ENCODE peak calls at places on chromosomes 2 and 18, in seven cellular contexts. One of them, this sample, is unnamed.

GRCh38 chr2:206984206-206984605 is 44.9 kb downstream of the CPO start:
- DNase-seq in foreskin fibroblast: peak
- DNase-seq in heart right ventricle: no peak
- DNase-seq in AG09319: no peak
- DNase-seq in DMS 273 treated with DMSO at 0.1 percent for 48 hours: no peak
- DNase-seq in HTR-8/SVneo: no peak
- DNase-seq in psoas muscle: no peak
- DNase-seq in this sample: peak

GRCh38 chr2:28717339-28717758 is 34.3 kb upstream of the PPP1CB start:
- DNase-seq in foreskin fibroblast: peak
- DNase-seq in heart right ventricle: peak
- DNase-seq in AG09319: no peak
- DNase-seq in DMS 273 treated with DMSO at 0.1 percent for 48 hours: no peak
- DNase-seq in HTR-8/SVneo: peak
- DNase-seq in psoas muscle: peak
- DNase-seq in this sample: peak

GRCh38 chr18:68725341-68725740 is 10.4 kb upstream of the TMX3 start:
- DNase-seq in foreskin fibroblast: no peak
- DNase-seq in heart right ventricle: no peak
- DNase-seq in AG09319: no peak
- DNase-seq in DMS 273 treated with DMSO at 0.1 percent for 48 hours: no peak
- DNase-seq in HTR-8/SVneo: no peak
- DNase-seq in psoas muscle: no peak
- DNase-seq in this sample: no peak

GRCh38 chr2:235480614-235481013 is 13.2 kb upstream of the AGAP1 start:
- DNase-seq in foreskin fibroblast: no peak
- DNase-seq in heart right ventricle: no peak
- DNase-seq in AG09319: no peak
- DNase-seq in DMS 273 treated with DMSO at 0.1 percent for 48 hours: no peak
- DNase-seq in HTR-8/SVneo: no peak
- DNase-seq in psoas muscle: no peak
- DNase-seq in this sample: no peak

GRCh38 chr18:8368490-8369217 is 240.6 kb upstream of the RAB12 start:
- DNase-seq in foreskin fibroblast: no peak
- DNase-seq in heart right ventricle: no peak
- DNase-seq in AG09319: no peak
- DNase-seq in DMS 273 treated with DMSO at 0.1 percent for 48 hours: no peak
- DNase-seq in HTR-8/SVneo: no peak
- DNase-seq in psoas muscle: no peak
- DNase-seq in this sample: no peak

GRCh38 chr2:3958969-3959368 is 255.6 kb downstream of the DCDC2C start:
- DNase-seq in foreskin fibroblast: no peak
- DNase-seq in heart right ventricle: no peak
- DNase-seq in AG09319: no peak
- DNase-seq in DMS 273 treated with DMSO at 0.1 percent for 48 hours: no peak
- DNase-seq in HTR-8/SVneo: no peak
- DNase-seq in psoas muscle: no peak
- DNase-seq in this sample: no peak

GRCh38 chr2:43340945-43341356 is 114.5 kb upstream of the ZFP36L2 start:
- DNase-seq in foreskin fibroblast: peak
- DNase-seq in heart right ventricle: no peak
- DNase-seq in AG09319: no peak
- DNase-seq in DMS 273 treated with DMSO at 0.1 percent for 48 hours: no peak
- DNase-seq in HTR-8/SVneo: peak
- DNase-seq in psoas muscle: no peak
- DNase-seq in this sample: peak

GRCh38 chr2:86042256-86043168 is 63.2 kb downstream of the POLR1A start:
- DNase-seq in foreskin fibroblast: no peak
- DNase-seq in heart right ventricle: no peak
- DNase-seq in AG09319: no peak
- DNase-seq in DMS 273 treated with DMSO at 0.1 percent for 48 hours: no peak
- DNase-seq in HTR-8/SVneo: no peak
- DNase-seq in psoas muscle: no peak
- DNase-seq in this sample: no peak

GRCh38 chr2:28047698-28048097 is 157.2 kb downstream of the BABAM2 start:
- DNase-seq in foreskin fibroblast: peak
- DNase-seq in heart right ventricle: no peak
- DNase-seq in AG09319: peak
- DNase-seq in DMS 273 treated with DMSO at 0.1 percent for 48 hours: no peak
- DNase-seq in HTR-8/SVneo: peak
- DNase-seq in psoas muscle: no peak
- DNase-seq in this sample: peak

GRCh38 chr18:76875390-76876330 is 53.3 kb downstream of the ZNF236 start:
- DNase-seq in foreskin fibroblast: peak
- DNase-seq in heart right ventricle: peak
- DNase-seq in AG09319: no peak
- DNase-seq in DMS 273 treated with DMSO at 0.1 percent for 48 hours: no peak
- DNase-seq in HTR-8/SVneo: no peak
- DNase-seq in psoas muscle: peak
- DNase-seq in this sample: peak

GRCh38 chr18:8656226-8656625 is 47.0 kb downstream of the RAB12 start:
- DNase-seq in foreskin fibroblast: no peak
- DNase-seq in heart right ventricle: no peak
- DNase-seq in AG09319: no peak
- DNase-seq in DMS 273 treated with DMSO at 0.1 percent for 48 hours: peak
- DNase-seq in HTR-8/SVneo: no peak
- DNase-seq in psoas muscle: no peak
- DNase-seq in this sample: no peak

GRCh38 chr2:46023165-46023854 is 273.9 kb upstream of the EPAS1 start:
- DNase-seq in foreskin fibroblast: no peak
- DNase-seq in heart right ventricle: no peak
- DNase-seq in AG09319: no peak
- DNase-seq in DMS 273 treated with DMSO at 0.1 percent for 48 hours: no peak
- DNase-seq in HTR-8/SVneo: no peak
- DNase-seq in psoas muscle: no peak
- DNase-seq in this sample: no peak

GRCh38 chr2:106789185-106789584 is 96.8 kb downstream of the ST6GAL2 start:
- DNase-seq in foreskin fibroblast: no peak
- DNase-seq in heart right ventricle: no peak
- DNase-seq in AG09319: no peak
- DNase-seq in DMS 273 treated with DMSO at 0.1 percent for 48 hours: no peak
- DNase-seq in HTR-8/SVneo: no peak
- DNase-seq in psoas muscle: no peak
- DNase-seq in this sample: no peak

GRCh38 chr18:48825101-48825745 is 125.5 kb downstream of the SMAD7 start:
- DNase-seq in foreskin fibroblast: peak
- DNase-seq in heart right ventricle: peak
- DNase-seq in AG09319: peak
- DNase-seq in DMS 273 treated with DMSO at 0.1 percent for 48 hours: no peak
- DNase-seq in HTR-8/SVneo: no peak
- DNase-seq in psoas muscle: no peak
- DNase-seq in this sample: no peak

GRCh38 chr18:46868171-46868921 is 49.0 kb downstream of the PIAS2 start:
- DNase-seq in foreskin fibroblast: no peak
- DNase-seq in heart right ventricle: no peak
- DNase-seq in AG09319: no peak
- DNase-seq in DMS 273 treated with DMSO at 0.1 percent for 48 hours: no peak
- DNase-seq in HTR-8/SVneo: no peak
- DNase-seq in psoas muscle: no peak
- DNase-seq in this sample: no peak

GRCh38 chr2:36373149-36373880 is 17.7 kb downstream of the CRIM1 start:
- DNase-seq in foreskin fibroblast: peak
- DNase-seq in heart right ventricle: no peak
- DNase-seq in AG09319: no peak
- DNase-seq in DMS 273 treated with DMSO at 0.1 percent for 48 hours: no peak
- DNase-seq in HTR-8/SVneo: no peak
- DNase-seq in psoas muscle: no peak
- DNase-seq in this sample: peak

GRCh38 chr18:31819106-31819924 is 58.6 kb upstream of the SLC25A52 start:
- DNase-seq in foreskin fibroblast: peak
- DNase-seq in heart right ventricle: no peak
- DNase-seq in AG09319: peak
- DNase-seq in DMS 273 treated with DMSO at 0.1 percent for 48 hours: no peak
- DNase-seq in HTR-8/SVneo: peak
- DNase-seq in psoas muscle: no peak
- DNase-seq in this sample: peak

GRCh38 chr2:69584127-69584889 is 59.2 kb downstream of the AAK1 start:
- DNase-seq in foreskin fibroblast: no peak
- DNase-seq in heart right ventricle: no peak
- DNase-seq in AG09319: no peak
- DNase-seq in DMS 273 treated with DMSO at 0.1 percent for 48 hours: no peak
- DNase-seq in HTR-8/SVneo: no peak
- DNase-seq in psoas muscle: no peak
- DNase-seq in this sample: no peak

GRCh38 chr2:216066255-216066654 is 15.4 kb downstream of the PECR start:
- DNase-seq in foreskin fibroblast: no peak
- DNase-seq in heart right ventricle: no peak
- DNase-seq in AG09319: no peak
- DNase-seq in DMS 273 treated with DMSO at 0.1 percent for 48 hours: no peak
- DNase-seq in HTR-8/SVneo: no peak
- DNase-seq in psoas muscle: no peak
- DNase-seq in this sample: no peak

GRCh38 chr2:20035961-20036666 is 15.3 kb downstream of the LAPTM4A start:
- DNase-seq in foreskin fibroblast: no peak
- DNase-seq in heart right ventricle: no peak
- DNase-seq in AG09319: no peak
- DNase-seq in DMS 273 treated with DMSO at 0.1 percent for 48 hours: no peak
- DNase-seq in HTR-8/SVneo: no peak
- DNase-seq in psoas muscle: no peak
- DNase-seq in this sample: no peak

GRCh38 chr2:146541896-146542295 is 1302.9 kb upstream of the ACVR2A start:
- DNase-seq in foreskin fibroblast: no peak
- DNase-seq in heart right ventricle: no peak
- DNase-seq in AG09319: no peak
- DNase-seq in DMS 273 treated with DMSO at 0.1 percent for 48 hours: no peak
- DNase-seq in HTR-8/SVneo: no peak
- DNase-seq in psoas muscle: no peak
- DNase-seq in this sample: no peak

GRCh38 chr2:134149904-134150303 is 104.0 kb upstream of the MGAT5 start:
- DNase-seq in foreskin fibroblast: no peak
- DNase-seq in heart right ventricle: no peak
- DNase-seq in AG09319: no peak
- DNase-seq in DMS 273 treated with DMSO at 0.1 percent for 48 hours: no peak
- DNase-seq in HTR-8/SVneo: no peak
- DNase-seq in psoas muscle: no peak
- DNase-seq in this sample: no peak

GRCh38 chr18:3665780-3666525 is 216.0 kb downstream of the TGIF1 start:
- DNase-seq in foreskin fibroblast: peak
- DNase-seq in heart right ventricle: peak
- DNase-seq in AG09319: peak
- DNase-seq in DMS 273 treated with DMSO at 0.1 percent for 48 hours: peak
- DNase-seq in HTR-8/SVneo: peak
- DNase-seq in psoas muscle: peak
- DNase-seq in this sample: peak

GRCh38 chr18:9706081-9706935 is 1.8 kb upstream of the RAB31 start:
- DNase-seq in foreskin fibroblast: no peak
- DNase-seq in heart right ventricle: no peak
- DNase-seq in AG09319: no peak
- DNase-seq in DMS 273 treated with DMSO at 0.1 percent for 48 hours: no peak
- DNase-seq in HTR-8/SVneo: peak
- DNase-seq in psoas muscle: no peak
- DNase-seq in this sample: no peak

GRCh38 chr2:49108436-49108835 is 45.9 kb downstream of the FSHR start:
- DNase-seq in foreskin fibroblast: no peak
- DNase-seq in heart right ventricle: no peak
- DNase-seq in AG09319: no peak
- DNase-seq in DMS 273 treated with DMSO at 0.1 percent for 48 hours: no peak
- DNase-seq in HTR-8/SVneo: no peak
- DNase-seq in psoas muscle: no peak
- DNase-seq in this sample: no peak

GRCh38 chr2:199747427-199747826 is 103.6 kb downstream of the FTCDNL1 start:
- DNase-seq in foreskin fibroblast: no peak
- DNase-seq in heart right ventricle: peak
- DNase-seq in AG09319: no peak
- DNase-seq in DMS 273 treated with DMSO at 0.1 percent for 48 hours: no peak
- DNase-seq in HTR-8/SVneo: no peak
- DNase-seq in psoas muscle: no peak
- DNase-seq in this sample: no peak

GRCh38 chr2:10329880-10330699 is 27.4 kb downstream of the HPCAL1 start:
- DNase-seq in foreskin fibroblast: peak
- DNase-seq in heart right ventricle: no peak
- DNase-seq in AG09319: no peak
- DNase-seq in DMS 273 treated with DMSO at 0.1 percent for 48 hours: no peak
- DNase-seq in HTR-8/SVneo: peak
- DNase-seq in psoas muscle: no peak
- DNase-seq in this sample: peak

GRCh38 chr2:45748239-45748638 is 96.8 kb downstream of the PRKCE start:
- DNase-seq in foreskin fibroblast: peak
- DNase-seq in heart right ventricle: no peak
- DNase-seq in AG09319: peak
- DNase-seq in DMS 273 treated with DMSO at 0.1 percent for 48 hours: no peak
- DNase-seq in HTR-8/SVneo: no peak
- DNase-seq in psoas muscle: peak
- DNase-seq in this sample: no peak

GRCh38 chr2:213202006-213202405 is 50.6 kb upstream of the IKZF2 start:
- DNase-seq in foreskin fibroblast: no peak
- DNase-seq in heart right ventricle: no peak
- DNase-seq in AG09319: no peak
- DNase-seq in DMS 273 treated with DMSO at 0.1 percent for 48 hours: peak
- DNase-seq in HTR-8/SVneo: no peak
- DNase-seq in psoas muscle: no peak
- DNase-seq in this sample: no peak

GRCh38 chr2:205781244-205781643 is 98.9 kb downstream of the NRP2 start:
- DNase-seq in foreskin fibroblast: no peak
- DNase-seq in heart right ventricle: no peak
- DNase-seq in AG09319: no peak
- DNase-seq in DMS 273 treated with DMSO at 0.1 percent for 48 hours: no peak
- DNase-seq in HTR-8/SVneo: no peak
- DNase-seq in psoas muscle: no peak
- DNase-seq in this sample: no peak

GRCh38 chr2:108965540-108966299 is 23.3 kb downstream of the EDAR start:
- DNase-seq in foreskin fibroblast: no peak
- DNase-seq in heart right ventricle: no peak
- DNase-seq in AG09319: no peak
- DNase-seq in DMS 273 treated with DMSO at 0.1 percent for 48 hours: no peak
- DNase-seq in HTR-8/SVneo: no peak
- DNase-seq in psoas muscle: no peak
- DNase-seq in this sample: no peak

GRCh38 chr2:137508739-137509384 is 455.4 kb upstream of the HNMT start:
- DNase-seq in foreskin fibroblast: no peak
- DNase-seq in heart right ventricle: no peak
- DNase-seq in AG09319: no peak
- DNase-seq in DMS 273 treated with DMSO at 0.1 percent for 48 hours: no peak
- DNase-seq in HTR-8/SVneo: no peak
- DNase-seq in psoas muscle: no peak
- DNase-seq in this sample: no peak

GRCh38 chr2:85748948-85749875 is 4.6 kb upstream of the ATOH8 start:
- DNase-seq in foreskin fibroblast: no peak
- DNase-seq in heart right ventricle: no peak
- DNase-seq in AG09319: no peak
- DNase-seq in DMS 273 treated with DMSO at 0.1 percent for 48 hours: no peak
- DNase-seq in HTR-8/SVneo: no peak
- DNase-seq in psoas muscle: peak
- DNase-seq in this sample: no peak